ENCODE peak calls at places on chromosomes 7 and 10, in four cellular contexts. One of them, this sample, is unnamed.

GRCh38 chr10:132369636-132370185 is 27.3 kb upstream of the PWWP2B start:
- DNase-seq in mucosa of gallbladder: no peak
- DNase-seq in mucosa of descending colon: peak
- DNase-seq in small intestine: no peak
- DNase-seq in this sample: no peak

GRCh38 chr10:88347022-88347421 is 236.1 kb downstream of the RNLS start:
- DNase-seq in mucosa of gallbladder: no peak
- DNase-seq in mucosa of descending colon: no peak
- DNase-seq in small intestine: no peak
- DNase-seq in this sample: no peak

GRCh38 chr7:102140952-102141370 is 145.7 kb upstream of the SH2B2 start:
- DNase-seq in mucosa of gallbladder: peak
- DNase-seq in mucosa of descending colon: no peak
- DNase-seq in small intestine: no peak
- DNase-seq in this sample: no peak

GRCh38 chr10:118983263-118983662 is 46.3 kb upstream of the NANOS1 start:
- DNase-seq in mucosa of gallbladder: no peak
- DNase-seq in mucosa of descending colon: no peak
- DNase-seq in small intestine: no peak
- DNase-seq in this sample: no peak

GRCh38 chr7:117871778-117872538 is 1.3 kb downstream of the CTTNBP2 start:
- DNase-seq in mucosa of gallbladder: no peak
- DNase-seq in mucosa of descending colon: peak
- DNase-seq in small intestine: no peak
- DNase-seq in this sample: peak

GRCh38 chr10:31820096-31820495 is 108.5 kb downstream of the ARHGAP12 start:
- DNase-seq in mucosa of gallbladder: no peak
- DNase-seq in mucosa of descending colon: no peak
- DNase-seq in small intestine: no peak
- DNase-seq in this sample: no peak

GRCh38 chr7:94565247-94565894 is 55.8 kb downstream of the CASD1 start:
- DNase-seq in mucosa of gallbladder: no peak
- DNase-seq in mucosa of descending colon: no peak
- DNase-seq in small intestine: no peak
- DNase-seq in this sample: no peak

GRCh38 chr10:42490368-42490767 is 148.0 kb downstream of the ZNF33B start:
- DNase-seq in mucosa of gallbladder: no peak
- DNase-seq in mucosa of descending colon: no peak
- DNase-seq in small intestine: no peak
- DNase-seq in this sample: no peak

GRCh38 chr7:39709768-39710291 is 86.5 kb downstream of the RALA start:
- DNase-seq in mucosa of gallbladder: peak
- DNase-seq in mucosa of descending colon: no peak
- DNase-seq in small intestine: no peak
- DNase-seq in this sample: no peak

GRCh38 chr10:133329401-133330202 is 7.1 kb downstream of the CALY start:
- DNase-seq in mucosa of gallbladder: peak
- DNase-seq in mucosa of descending colon: peak
- DNase-seq in small intestine: peak
- DNase-seq in this sample: peak

GRCh38 chr10:29370612-29371092 is 81.8 kb downstream of the LYZL1 start:
- DNase-seq in mucosa of gallbladder: no peak
- DNase-seq in mucosa of descending colon: no peak
- DNase-seq in small intestine: no peak
- DNase-seq in this sample: no peak

This sample was measured in left colon.